ENCODE peak calls at places on chromosomes 13 and 19, in seven cellular contexts. Y, T, J, P, X, S and A are unnamed samples.

GRCh38 chr13:45700971-45701900 is 884 bp upstream of the CBY2 start:
- DNase-seq in S (no peak), X (no peak), T (no peak), P (no peak), J (no peak), Y (no peak), A (peak; percentile 96)

GRCh38 chr13:47463726-47464125 is 537.3 kb downstream of the SUCLA2 start:
- DNase-seq in J (peak; percentile 80), X (peak; percentile 69), S (no peak), Y (peak; percentile 42), P (peak; percentile 55), T (no peak), A (no peak)

GRCh38 chr13:94073006-94073744 is 406.3 kb downstream of the DCT start:
- DNase-seq in P (peak; percentile 78), Y (peak; percentile 90), J (peak; percentile 89), T (no peak), X (peak; percentile 91), S (no peak), A (no peak)

GRCh38 chr13:103788061-103788652 is 721.9 kb upstream of the SLC10A2 start:
- DNase-seq in P (no peak), X (no peak), J (no peak), S (no peak), T (peak; percentile 25), Y (no peak), A (no peak)

GRCh38 chr19:50835103-50835784 is 1.9 kb upstream of the KLK15 start:
- DNase-seq in S (no peak), X (no peak), T (no peak), Y (peak; percentile 30), P (no peak), J (peak; percentile 27), A (no peak)

GRCh38 chr13:45367358-45367757 is 26.4 kb upstream of the TPT1 start:
- DNase-seq in S (peak; percentile 79), J (peak; percentile 94), T (no peak), Y (peak; percentile 95), X (peak; percentile 94), P (peak; percentile 62), A (peak; percentile 75)

GRCh38 chr13:34611678-34612077 is 330.4 kb upstream of the NBEA start:
- DNase-seq in Y (no peak), X (no peak), S (no peak), P (no peak), T (no peak), J (no peak), A (no peak)

GRCh38 chr19:14582894-14583340 is at the start of gene CLEC17A:
- DNase-seq in X (no peak), P (no peak), S (no peak), J (no peak), Y (no peak), T (no peak), A (peak; percentile 87)

GRCh38 chr19:1169921-1170885 is 3.9 kb downstream of the SBNO2 start:
- DNase-seq in S (no peak), T (no peak), X (peak; percentile 83), J (peak; percentile 65), P (peak; percentile 20), Y (peak; percentile 67), A (no peak)

GRCh38 chr19:10858204-10858828 is 10.1 kb downstream of the C19orf38 start:
- DNase-seq in Y (peak; percentile 45), S (peak; percentile 38), X (no peak), T (no peak), P (no peak), J (peak; percentile 50), A (no peak)

GRCh38 chr13:27375686-27376326 is 48.6 kb upstream of the GTF3A start:
- DNase-seq in S (peak; percentile 33), J (peak; percentile 91), P (peak; percentile 13), Y (peak; percentile 80), X (peak; percentile 70), T (peak; percentile 66), A (no peak)

GRCh38 chr19:30693179-30693578 is 321.0 kb downstream of the ZNF536 start:
- DNase-seq in S (no peak), T (no peak), Y (no peak), X (no peak), P (no peak), J (no peak), A (no peak)

GRCh38 chr13:99341969-99342722 is 34.9 kb upstream of the GPR183 start:
- DNase-seq in J (no peak), Y (no peak), X (no peak), S (no peak), T (no peak), P (no peak), A (no peak)

GRCh38 chr19:30362156-30362754 is 9.9 kb upstream of the ZNF536 start:
- DNase-seq in J (peak; percentile 4), P (no peak), T (no peak), S (no peak), Y (peak; percentile 18), X (no peak), A (no peak)

GRCh38 chr19:588093-588742 is 1.5 kb upstream of the HCN2 start:
- DNase-seq in T (peak; percentile 69), P (peak; percentile 53), X (peak; percentile 72), Y (peak; percentile 92), J (peak; percentile 92), S (peak; percentile 49), A (no peak)

DNA sequence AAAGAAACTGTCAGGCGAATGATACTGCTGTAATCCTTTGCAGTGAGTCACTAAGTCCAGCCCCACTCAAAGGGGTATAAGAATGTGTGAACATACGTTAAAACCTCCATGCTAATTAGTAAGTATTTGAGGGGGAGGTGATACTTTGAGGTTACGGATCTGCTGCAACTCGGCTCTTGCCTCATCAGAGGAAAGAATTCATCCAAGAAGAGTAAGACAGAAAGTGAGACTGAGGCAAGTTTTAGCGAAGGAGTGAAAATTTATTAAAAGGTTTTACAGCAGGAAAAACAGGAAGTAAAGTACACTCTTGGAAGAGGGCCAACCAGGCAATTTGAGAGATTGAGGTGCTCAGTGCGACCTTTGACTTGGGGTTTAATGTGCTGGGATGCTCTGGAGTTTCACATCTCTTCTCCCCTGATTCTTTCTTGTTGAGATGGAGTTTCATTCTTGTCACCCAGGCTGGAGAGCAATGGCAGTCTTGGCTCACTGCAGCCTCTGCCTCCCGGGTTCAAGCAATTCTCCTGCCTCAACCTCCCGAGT is 9.8 kb downstream of the CLEC4M start:
- DNase-seq in S (no peak), J (peak; percentile 60), X (no peak), P (no peak), Y (peak; percentile 12), T (no peak), A (peak; percentile 34)
- H3K4me3 ChIP-seq in S (no peak overlapping the region), J (no peak overlapping the region), X (no peak overlapping the region), P (no peak overlapping the region), Y (no peak overlapping the region), T (no peak overlapping the region), A (no peak overlapping the region)

GRCh38 chr19:48395499-48395898 is 2.0 kb downstream of the GRIN2D start:
- DNase-seq in P (no peak), S (no peak), Y (no peak), X (no peak), J (no peak), T (no peak), A (no peak)
- H3K4me3 ChIP-seq in P (peak overlapping the region; percentile 51), S (no peak overlapping the region), Y (no peak overlapping the region), X (no peak overlapping the region), J (no peak overlapping the region), T (no peak overlapping the region), A (no peak overlapping the region)

GRCh38 chr19:4304509-4305252 is at the start of gene FSD1:
- DNase-seq in X (peak; percentile 40), T (no peak), J (peak; percentile 81), P (no peak), S (peak; percentile 40), Y (peak; percentile 86), A (no peak)
- H3K4me3 ChIP-seq in X (peak within 1 kb of the TSS; percentile 47), T (peak within 1 kb of the TSS; percentile 16), J (peak within 1 kb of the TSS; percentile 53), P (peak within 1 kb of the TSS; percentile 46), S (peak within 1 kb of the TSS; percentile 32), Y (peak within 1 kb of the TSS; percentile 31), A (no peak within 1 kb of the TSS)

GRCh38 chr19:35559281-35559659 is 4.2 kb downstream of the ATP4A start:
- DNase-seq in J (no peak), S (no peak), P (no peak), T (no peak), X (no peak), Y (no peak), A (no peak)
- H3K4me3 ChIP-seq in J (no peak overlapping the region), S (no peak overlapping the region), P (no peak overlapping the region), T (no peak overlapping the region), X (no peak overlapping the region), Y (no peak overlapping the region), A (no peak overlapping the region)